ENCODE peak calls at places on chromosomes 5 and 9, in nine cellular contexts. D is HCT116, O is upper lobe of left lung, H is sigmoid colon, B is stomach, T is suprapubic skin, R is transverse colon, K is HL-60, W is prostate gland. P is an unnamed sample.

GRCh38 chr9:117448066-117448465 is 33.2 kb upstream of the ASTN2 start:
- DNase-seq in R (no peak), O (no peak), K (no peak), W (no peak), T (no peak), B (no peak), H (no peak), D (no peak), P (peak)

GRCh38 chr5:123176938-123177275 is 87.9 kb downstream of the PRDM6 start:
- DNase-seq in D (no peak), T (no peak), K (no peak), W (no peak), B (no peak), R (no peak), H (no peak), O (no peak), P (no peak)

GRCh38 chr5:58455066-58455465 is 4.8 kb downstream of the PLK2 start:
- DNase-seq in W (no peak), R (no peak), T (no peak), H (no peak), D (no peak), O (no peak), K (no peak), B (no peak), P (no peak)

GRCh38 chr5:93636850-93637249 is 53.8 kb downstream of the NR2F1 start:
- DNase-seq in T (no peak), O (no peak), B (no peak), D (no peak), W (no peak), K (no peak), R (no peak), H (no peak), P (no peak)

GRCh38 chr5:6762697-6763096 is 49.5 kb downstream of the TENT4A start:
- DNase-seq in D (no peak), T (no peak), B (no peak), O (no peak), K (no peak), R (no peak), W (no peak), H (peak), P (no peak)

GRCh38 chr9:6714176-6714575 is 43.6 kb upstream of the KDM4C start:
- DNase-seq in K (peak), D (no peak), T (no peak), B (no peak), R (no peak), O (no peak), W (no peak), H (no peak), P (no peak)

GRCh38 chr5:174581483-174581882 is 142.9 kb upstream of the MSX2 start:
- DNase-seq in B (peak), T (peak), K (no peak), W (no peak), D (no peak), R (no peak), O (no peak), H (no peak), P (peak)

GRCh38 chr5:138545919-138546562 is 3.0 kb upstream of the ETF1 start:
- DNase-seq in R (no peak), W (no peak), H (no peak), K (no peak), T (no peak), B (no peak), D (no peak), O (no peak), P (no peak)

GRCh38 chr5:41087461-41087860 is 16.3 kb upstream of the MROH2B start:
- DNase-seq in W (no peak), B (no peak), O (no peak), R (no peak), D (no peak), H (no peak), K (no peak), T (no peak), P (no peak)

GRCh38 chr9:135586601-135587109 is 25.1 kb downstream of the PAEP start:
- DNase-seq in B (no peak), R (no peak), D (no peak), T (peak), W (no peak), H (peak), K (no peak), O (no peak), P (no peak)

GRCh38 chr9:116471093-116471906 is 215.8 kb upstream of the TRIM32 start:
- DNase-seq in B (no peak), H (no peak), R (no peak), W (no peak), K (no peak), D (no peak), T (no peak), O (no peak), P (peak)

GRCh38 chr5:38871790-38872551 is 26.2 kb downstream of the OSMR start:
- DNase-seq in D (peak), R (no peak), O (no peak), W (no peak), T (no peak), H (no peak), K (no peak), B (no peak), P (no peak)

GRCh38 chr5:91025449-91025848 is 357.7 kb downstream of the ARRDC3 start:
- DNase-seq in K (no peak), W (no peak), H (no peak), B (no peak), R (no peak), D (no peak), T (no peak), O (no peak), P (no peak)

GRCh38 chr5:151202381-151203139 is 21.3 kb downstream of the CCDC69 start:
- DNase-seq in R (no peak), H (no peak), K (peak), D (peak), O (peak), B (no peak), W (no peak), T (peak), P (no peak)

DNA sequence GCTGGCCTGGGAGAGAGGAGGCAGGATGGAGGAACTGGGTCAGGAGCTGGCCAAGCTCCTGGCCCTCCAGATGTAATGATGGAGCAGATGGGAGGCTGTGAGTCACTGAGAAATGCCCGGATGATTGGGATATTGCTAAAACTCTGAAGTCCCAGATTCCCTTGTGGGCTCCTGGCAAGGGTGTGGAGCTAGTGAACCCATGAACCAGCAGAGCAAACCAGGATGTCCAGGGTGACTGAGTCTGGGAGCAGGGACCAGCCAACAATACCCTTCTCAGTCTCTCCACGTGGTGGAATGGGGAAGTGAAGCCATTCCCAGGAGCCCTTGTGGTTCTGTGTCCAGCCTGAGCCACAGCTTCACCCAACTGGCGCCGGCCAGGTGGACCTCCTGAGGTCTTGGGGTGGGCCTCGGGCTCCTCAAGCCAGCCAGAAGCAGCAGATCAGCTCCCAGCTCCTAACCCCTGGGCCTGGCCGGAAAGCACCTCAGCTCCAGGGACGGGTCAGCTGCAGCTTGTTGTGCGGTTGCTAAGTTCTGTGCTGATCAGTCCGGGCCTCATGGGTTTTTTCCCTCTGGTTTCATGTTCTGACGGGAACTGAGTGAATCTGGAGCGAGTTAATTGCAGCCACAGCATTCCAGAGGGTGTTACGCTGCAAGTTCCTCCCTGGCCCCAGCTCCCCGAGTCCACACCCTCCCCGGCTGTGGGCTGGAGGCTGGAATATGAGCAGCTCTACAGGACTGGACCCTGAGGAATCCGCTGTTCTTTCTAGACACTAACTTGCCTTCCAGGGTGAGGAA is 37.6 kb downstream of the DUSP1 start:
- DNase-seq in D (no peak), R (peak), B (peak), K (no peak), O (peak), T (peak), W (peak), H (peak), P (peak)
- H3K27ac ChIP-seq in D (no peak), R (peak), B (peak), K (no peak), O (peak), T (peak), W (peak), H (peak), P (no peak)

GRCh38 chr5:5270161-5270560 is 130.0 kb downstream of the ADAMTS16 start:
- DNase-seq in K (no peak), R (no peak), O (no peak), D (no peak), B (no peak), T (no peak), H (no peak), W (no peak), P (no peak)

GRCh38 chr5:5273398-5273797 is 133.3 kb downstream of the ADAMTS16 start:
- DNase-seq in R (no peak), W (no peak), B (no peak), K (no peak), D (no peak), H (no peak), T (no peak), O (no peak), P (no peak)

GRCh38 chr5:5271606-5272321 is 131.6 kb downstream of the ADAMTS16 start:
- DNase-seq in T (no peak), D (no peak), R (no peak), B (no peak), W (no peak), O (no peak), K (no peak), H (no peak), P (no peak)

GRCh38 chr5:5273976-5274375 is 133.8 kb downstream of the ADAMTS16 start:
- DNase-seq in D (no peak), B (no peak), H (no peak), O (no peak), R (no peak), W (no peak), T (no peak), K (no peak), P (no peak)

GRCh38 chr5:5270958-5271605 is 131.0 kb downstream of the ADAMTS16 start:
- DNase-seq in W (peak), D (peak), O (peak), H (peak), K (no peak), R (peak), B (peak), T (no peak), P (peak)
- TF ChIP-seq POLR2AphosphoS5 in W (peak), D (peak), O (no peak), H (no peak), K (no peak), R (no peak), B (peak), T (no peak), P (no peak)

GRCh38 chr9:92147030-92147853 is 32.0 kb upstream of the SPTLC1 start:
- DNase-seq in K (peak), T (no peak), W (no peak), O (no peak), B (no peak), R (peak), D (peak), H (peak), P (peak)
- H3K27ac ChIP-seq in K (no peak), T (peak), W (peak), O (no peak), B (peak), R (peak), D (peak), H (peak), P (no peak)

DNA sequence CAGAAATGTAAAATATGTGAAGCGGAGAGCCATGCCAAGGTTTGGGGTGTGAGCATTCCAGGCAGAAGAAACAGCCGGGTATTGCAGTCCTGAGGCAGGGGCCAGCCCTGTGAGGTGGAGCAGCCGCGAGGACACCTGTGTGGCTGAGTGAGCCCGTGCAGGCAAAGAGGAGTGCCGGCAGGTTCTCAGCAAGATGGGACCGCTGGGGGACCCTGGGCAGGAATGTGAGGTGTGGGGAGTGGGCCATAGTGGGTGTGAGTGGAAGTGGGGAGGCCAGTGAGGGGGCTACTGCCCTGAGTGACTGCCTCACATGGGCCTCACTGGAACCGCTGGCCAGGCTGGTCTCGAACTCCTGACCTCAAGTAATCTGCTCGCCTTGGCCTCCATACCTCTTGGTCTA is 8.1 kb upstream of the PRR7 start:
- DNase-seq in W (no peak), T (no peak), K (no peak), H (no peak), O (no peak), D (no peak), R (no peak), B (no peak), P (no peak)
- TF ChIP-seq POLR2AphosphoS5 in W (no peak), T (no peak), K (peak), H (no peak), O (no peak), D (no peak), R (no peak), B (no peak), P (no peak)

DNA sequence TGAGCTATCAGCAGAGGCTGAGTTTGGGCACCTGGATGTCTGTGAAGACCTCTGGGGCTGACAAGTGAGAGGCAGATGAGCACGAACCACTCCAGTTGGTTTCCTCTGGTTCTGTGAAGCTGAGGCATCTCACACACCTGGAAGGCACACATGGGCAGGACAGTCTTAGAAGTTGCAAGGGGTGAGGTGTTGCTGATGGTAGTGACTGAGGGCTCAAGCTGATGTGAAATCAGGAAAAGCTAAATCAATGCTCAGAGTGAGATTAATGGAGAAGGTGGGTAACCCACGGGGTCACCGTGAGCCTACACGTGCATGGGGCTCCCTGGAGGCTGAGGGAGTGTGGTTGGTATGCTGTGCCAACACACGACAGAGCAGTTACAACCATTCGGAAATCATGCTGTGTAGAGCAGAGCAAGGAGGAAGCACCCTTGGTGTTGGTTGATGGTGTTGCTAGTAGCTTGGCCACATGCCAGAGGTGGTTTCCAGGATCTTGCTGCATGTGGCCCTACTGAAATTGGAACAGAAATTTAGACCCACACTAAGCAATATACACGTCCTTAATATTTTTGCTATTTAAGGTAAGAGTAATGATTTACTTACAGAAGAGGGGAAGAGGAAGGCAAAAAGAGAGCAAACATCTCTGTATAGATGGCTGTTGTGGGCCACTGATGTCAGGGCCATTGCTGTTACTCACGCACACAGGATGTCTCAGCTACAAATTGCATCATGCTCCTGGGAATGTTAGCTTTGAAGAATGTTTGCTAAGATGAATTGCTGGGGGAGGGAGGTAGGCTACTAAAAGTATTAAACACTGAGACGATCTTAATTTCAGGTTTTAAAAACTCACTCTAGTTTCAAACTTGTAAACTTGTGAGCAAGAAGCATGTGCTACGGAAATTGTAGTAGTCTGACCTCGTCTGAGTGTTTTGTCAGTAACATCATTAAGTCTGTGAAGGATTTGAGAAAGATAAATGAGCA is 170.5 kb downstream of the ARHGEF28 start:
- DNase-seq in D (no peak), B (peak), W (no peak), O (peak), T (no peak), R (no peak), H (no peak), K (peak), P (no peak)
- H3K27ac ChIP-seq in D (no peak), B (no peak), W (no peak), O (no peak), T (no peak), R (no peak), H (peak), K (peak), P (no peak)

DNA sequence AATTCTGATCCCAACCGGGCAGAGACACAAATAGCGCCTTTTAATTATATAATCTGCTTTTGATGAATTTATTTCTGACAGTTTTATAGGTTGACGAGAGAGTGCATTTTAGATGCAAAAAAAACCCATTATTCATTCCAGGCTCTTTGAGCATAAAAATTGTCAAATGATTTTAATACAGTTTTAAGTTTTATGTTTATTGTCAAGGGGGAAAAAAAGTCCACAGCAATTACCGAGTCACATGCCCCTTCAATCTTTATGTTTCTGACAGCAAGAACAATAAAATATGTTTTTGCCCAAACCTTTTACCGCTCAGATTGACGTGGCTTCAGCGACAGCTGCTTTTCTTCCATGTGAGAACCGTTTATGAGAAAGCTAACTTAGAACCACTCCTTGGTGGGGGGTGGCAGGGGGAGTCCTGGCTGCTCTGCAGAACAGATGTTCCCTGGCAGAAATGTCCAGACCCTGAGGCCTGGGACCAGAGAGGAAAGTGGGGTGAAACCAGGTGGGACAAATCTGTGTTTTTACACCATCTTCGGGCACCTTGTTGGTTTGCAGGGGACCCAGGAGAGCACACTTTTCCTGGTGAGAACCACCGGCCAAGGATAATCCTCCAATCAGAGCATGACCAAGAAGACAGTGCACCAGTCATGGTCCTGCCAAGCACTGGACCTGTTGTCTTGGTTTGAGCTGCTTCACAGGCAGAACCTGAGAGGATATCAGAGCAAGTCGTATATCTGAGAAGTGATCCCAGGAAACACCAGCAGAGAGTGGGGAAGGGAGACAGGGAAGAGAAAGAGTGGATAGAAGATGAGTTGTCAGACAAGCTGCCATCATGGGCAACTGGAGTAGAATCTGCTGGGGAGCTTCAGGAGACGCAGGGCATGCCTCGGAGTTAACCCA is 178.8 kb upstream of the MVB12B start:
- DNase-seq in B (peak), T (peak), O (peak), W (peak), D (no peak), H (peak), K (no peak), R (no peak), P (no peak)
- TF ChIP-seq POLR2AphosphoS5 in B (no peak), T (no peak), O (no peak), W (no peak), D (no peak), H (no peak), K (no peak), R (no peak), P (no peak)

DNA sequence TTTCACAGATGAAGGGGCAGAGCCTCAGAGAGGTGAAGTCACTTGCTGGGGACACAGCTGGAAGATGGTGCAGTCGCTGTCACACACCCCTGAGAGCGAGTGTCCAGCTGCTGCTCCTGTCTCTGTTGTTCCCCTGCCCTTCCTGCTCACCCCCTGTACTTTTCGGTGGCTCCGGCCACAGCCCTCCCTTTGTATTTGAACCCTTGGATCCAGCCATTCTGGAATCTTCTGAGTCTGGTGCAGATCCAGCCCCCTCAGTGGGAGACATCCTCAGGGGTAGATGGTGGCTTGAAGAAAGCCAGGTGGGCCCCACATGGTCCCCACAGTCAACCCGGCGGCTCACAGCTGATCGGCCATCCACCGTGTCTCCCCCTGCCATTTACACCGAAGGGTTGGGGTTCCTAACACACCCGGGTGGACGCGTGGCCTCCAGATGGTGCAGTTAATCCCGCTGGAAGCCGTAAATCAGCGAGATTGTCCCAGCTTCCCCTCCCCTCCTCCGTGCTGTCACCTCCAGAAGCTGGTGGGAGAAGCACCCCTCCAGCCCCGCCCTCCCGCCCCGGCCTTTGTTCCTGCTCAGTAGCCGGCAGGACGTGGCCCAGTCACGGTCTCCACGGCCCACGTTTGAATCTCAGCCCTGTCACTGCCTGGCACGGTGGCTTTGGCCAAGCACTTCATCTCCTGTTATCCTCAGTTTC is 204.8 kb downstream of the C9orf50 start:
- DNase-seq in H (no peak), K (no peak), B (no peak), O (no peak), W (no peak), R (no peak), T (no peak), D (no peak), P (no peak)
- H3K27ac ChIP-seq in H (peak), K (no peak), B (peak), O (no peak), W (no peak), R (no peak), T (peak), D (peak), P (no peak)

DNA sequence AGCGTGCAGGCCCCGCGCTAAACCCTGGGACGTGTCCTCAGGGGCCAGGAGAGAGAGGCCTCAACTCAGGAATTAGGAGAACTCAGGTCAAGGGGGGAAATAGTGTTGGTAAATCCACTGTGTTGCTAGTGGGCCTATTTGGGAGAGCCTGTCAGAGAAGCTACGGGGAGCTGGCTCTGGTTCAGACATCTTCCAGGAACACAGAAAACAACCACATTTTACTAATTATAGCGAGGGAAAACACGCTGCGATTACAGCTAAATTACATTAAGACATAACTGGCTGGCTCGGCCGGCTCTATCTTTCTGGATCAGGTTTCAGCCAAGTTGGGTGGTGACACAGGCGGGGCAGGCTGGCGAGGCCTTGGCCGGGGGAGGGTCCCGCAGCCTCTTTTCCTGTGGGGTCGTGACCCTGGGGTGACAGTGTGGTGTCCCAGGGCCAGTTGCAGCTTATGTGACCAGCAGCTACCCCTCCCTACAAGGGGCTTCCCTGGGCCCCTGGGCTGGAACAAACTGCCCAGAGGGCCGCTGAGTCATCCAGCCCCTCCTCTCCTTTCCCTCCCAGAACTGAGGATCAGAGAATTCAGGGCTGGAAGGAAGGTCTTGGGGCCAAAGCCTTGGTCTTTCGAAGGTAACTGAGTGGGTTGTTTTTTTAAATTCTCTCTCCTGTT is 75.1 kb downstream of the FGF18 start:
- DNase-seq in K (no peak), H (peak), R (no peak), W (no peak), O (peak), D (peak), T (peak), B (no peak), P (peak)
- TF ChIP-seq POLR2AphosphoS5 in K (no peak), H (peak), R (no peak), W (no peak), O (no peak), D (no peak), T (no peak), B (peak), P (no peak)